ENCODE peak calls at places on chromosomes 6 and 20, in seven cellular contexts. D is SK-N-SH, T is A549, Q is IMR-90, A is HepG2, C is K562, B is H1. N is an unnamed sample.

GRCh38 chr20:57445298-57445697 is 54.1 kb downstream of the RBM38 start:
- DNase-seq in D (no peak), T (no peak), Q (peak; percentile 76), A (no peak), C (no peak), B (no peak), N (no peak)

GRCh38 chr6:5693588-5693987 is 313.1 kb downstream of the NRN1 start:
- DNase-seq in D (no peak), T (no peak), Q (no peak), A (no peak), C (no peak), B (no peak), N (no peak)

GRCh38 chr6:13943943-13944342 is 19.2 kb downstream of the RNF182 start:
- DNase-seq in D (no peak), T (no peak), Q (no peak), A (no peak), C (no peak), B (no peak), N (no peak)

GRCh38 chr6:53250761-53251672 is 97.7 kb downstream of the ELOVL5 start:
- DNase-seq in D (no peak), T (no peak), Q (peak; percentile 37), A (no peak), C (no peak), B (no peak), N (no peak)

GRCh38 chr6:30142665-30143064 is 6.7 kb downstream of the TRIM40 start:
- DNase-seq in D (no peak), T (no peak), Q (no peak), A (no peak), C (no peak), B (no peak), N (no peak)

GRCh38 chr6:14711704-14712397 is 534.0 kb upstream of the JARID2 start:
- DNase-seq in D (no peak), T (no peak), Q (no peak), A (no peak), C (no peak), B (no peak), N (no peak)

GRCh38 chr20:5297280-5298004 is 19.3 kb downstream of the PROKR2 start:
- DNase-seq in D (peak; percentile 58), T (no peak), Q (no peak), A (peak; percentile 81), C (no peak), B (no peak), N (no peak)

GRCh38 chr6:119207973-119208725 is 129.7 kb upstream of the FAM184A start:
- DNase-seq in D (no peak), T (no peak), Q (peak; percentile 66), A (no peak), C (no peak), B (no peak), N (no peak)

GRCh38 chr20:49656304-49656703 is 57.4 kb downstream of the B4GALT5 start:
- DNase-seq in D (no peak), T (no peak), Q (peak; percentile 65), A (no peak), C (no peak), B (no peak), N (no peak)

GRCh38 chr20:58792426-58792825 is 58.3 kb downstream of the GNAS-AS1 start:
- DNase-seq in D (no peak), T (no peak), Q (no peak), A (no peak), C (no peak), B (no peak), N (no peak)

GRCh38 chr6:40049128-40049527 is 114.9 kb upstream of the MOCS1 start:
- DNase-seq in D (no peak), T (no peak), Q (no peak), A (no peak), C (no peak), B (no peak), N (no peak)

GRCh38 chr6:150169609-150170008 is 26.8 kb downstream of the PPP1R14C start:
- DNase-seq in D (no peak), T (no peak), Q (peak; percentile 81), A (no peak), C (no peak), B (no peak), N (no peak)

GRCh38 chr6:111750147-111750546 is 123.1 kb downstream of the FYN start:
- DNase-seq in D (no peak), T (no peak), Q (no peak), A (no peak), C (no peak), B (no peak), N (no peak)

GRCh38 chr6:161476711-161477110 is 202.8 kb upstream of the AGPAT4 start:
- DNase-seq in D (no peak), T (no peak), Q (no peak), A (no peak), C (no peak), B (no peak), N (no peak)

GRCh38 chr6:121830759-121831158 is 395.3 kb downstream of the GJA1 start:
- DNase-seq in D (no peak), T (no peak), Q (no peak), A (no peak), C (no peak), B (no peak), N (no peak)

GRCh38 chr20:21302645-21303060 is 478 bp upstream of the XRN2 start:
- DNase-seq in D (no peak), T (no peak), Q (no peak), A (no peak), C (no peak), B (no peak), N (no peak)

GRCh38 chr6:2684059-2684749 is 66.5 kb downstream of the MYLK4 start:
- DNase-seq in D (no peak), T (peak; percentile 67), Q (peak; percentile 20), A (no peak), C (no peak), B (no peak), N (no peak)

GRCh38 chr20:23237166-23237565 is 113.4 kb upstream of the NXT1 start:
- DNase-seq in D (no peak), T (no peak), Q (no peak), A (no peak), C (no peak), B (no peak), N (no peak)

GRCh38 chr20:40265872-40266533 is 423.0 kb downstream of the MAFB start:
- DNase-seq in D (peak; percentile 35), T (peak; percentile 23), Q (no peak), A (peak; percentile 35), C (no peak), B (no peak), N (peak; percentile 36)

GRCh38 chr6:26403888-26404287 is 1.8 kb downstream of the BTN3A1 start:
- DNase-seq in D (no peak), T (no peak), Q (no peak), A (no peak), C (peak; percentile 49), B (no peak), N (no peak)

GRCh38 chr6:46407785-46408530 is 83.3 kb downstream of the RCAN2 start:
- DNase-seq in D (no peak), T (no peak), Q (no peak), A (no peak), C (no peak), B (no peak), N (no peak)

GRCh38 chr6:124573953-124574352 is 388.3 kb upstream of the RNF217 start:
- DNase-seq in D (no peak), T (no peak), Q (no peak), A (no peak), C (no peak), B (no peak), N (no peak)

GRCh38 chr20:11155156-11155805 is 481.5 kb upstream of the JAG1 start:
- DNase-seq in D (no peak), T (no peak), Q (no peak), A (no peak), C (no peak), B (no peak), N (no peak)

GRCh38 chr6:5081182-5081581 is 4.0 kb upstream of the PPP1R3G start:
- DNase-seq in D (no peak), T (no peak), Q (no peak), A (no peak), C (no peak), B (no peak), N (no peak)

GRCh38 chr20:36629719-36630340 is 16.2 kb downstream of the SLA2 start:
- DNase-seq in D (no peak), T (no peak), Q (no peak), A (no peak), C (no peak), B (no peak), N (no peak)

GRCh38 chr20:42483694-42484303 is 705.9 kb downstream of the PTPRT start:
- DNase-seq in D (peak; percentile 20), T (peak; percentile 30), Q (no peak), A (peak; percentile 32), C (peak; percentile 77), B (peak; percentile 59), N (peak; percentile 91)

GRCh38 chr20:37729909-37730308 is 36.1 kb downstream of the CTNNBL1 start:
- DNase-seq in D (no peak), T (no peak), Q (peak; percentile 65), A (no peak), C (no peak), B (no peak), N (no peak)

DNA sequence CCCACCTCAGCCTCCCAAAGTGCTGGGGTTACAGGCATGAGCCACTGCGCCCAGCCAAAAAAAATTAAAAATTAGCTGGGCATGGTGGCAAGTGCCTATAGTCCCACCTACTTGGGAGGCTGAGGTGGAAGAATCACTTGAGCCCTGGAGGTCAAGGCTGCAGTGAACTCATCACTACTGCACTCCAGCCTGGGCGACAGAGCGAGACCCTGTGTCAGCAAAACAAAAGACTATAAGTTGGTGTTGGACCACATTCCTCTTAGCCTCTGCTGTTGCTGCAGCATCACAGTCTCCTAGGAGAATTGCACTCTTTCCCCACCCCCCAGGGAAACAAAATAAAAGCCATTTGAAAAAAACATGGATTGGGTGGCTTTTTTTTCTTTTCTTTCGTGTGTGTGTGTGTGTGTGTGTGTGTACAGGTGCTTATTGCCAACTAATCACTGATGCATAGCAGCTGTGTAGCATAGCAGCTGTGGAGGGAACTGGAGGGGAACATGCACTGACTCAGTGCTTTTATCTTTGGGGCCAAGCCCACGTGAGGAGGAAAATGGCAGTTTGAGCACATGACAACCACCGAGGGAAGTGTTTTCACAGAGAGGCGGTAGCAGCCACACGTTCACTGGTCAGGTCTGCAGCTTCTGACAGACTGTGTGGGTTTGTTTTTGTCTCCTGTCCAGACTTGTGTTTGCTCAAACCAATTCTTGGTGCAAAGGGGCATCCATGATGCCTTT is 27.5 kb downstream of the ALDH5A1 start:
- DNase-seq in D (no peak), T (no peak), Q (peak; percentile 17), A (no peak), C (no peak), B (no peak), N (no peak)
- TF ChIP-seq USF2 in D (no peak), T (no peak), Q (peak; percentile 23), A (no peak), C (peak; percentile 84), B (no peak), N (no peak)

GRCh38 chr6:24464253-24465038 is 24.9 kb downstream of the GPLD1 start:
- DNase-seq in D (no peak), T (no peak), Q (no peak), A (no peak), C (no peak), B (no peak), N (no peak)
- TF ChIP-seq CTCF in D (no peak), T (no peak), Q (no peak), A (no peak), C (no peak), B (no peak), N (no peak)

GRCh38 chr6:19804362-19805145 is 32.6 kb upstream of the ID4 start:
- DNase-seq in D (peak; percentile 93), T (peak; percentile 92), Q (peak; percentile 96), A (peak; percentile 95), C (peak; percentile 97), B (peak; percentile 82), N (peak; percentile 96)
- TF ChIP-seq USF2 in D (no peak), T (no peak), Q (peak; percentile 31), A (no peak), C (no peak), B (no peak), N (peak; percentile 20)

GRCh38 chr20:62578294-62578897 is 63.9 kb upstream of the SLCO4A1 start:
- DNase-seq in D (peak; percentile 52), T (peak; percentile 55), Q (no peak), A (peak; percentile 24), C (peak; percentile 52), B (no peak), N (no peak)
- TF ChIP-seq CTCF in D (no peak), T (no peak), Q (no peak), A (peak; percentile 19), C (peak; percentile 27), B (peak; percentile 9), N (no peak)